ENCODE peak calls at places on chromosomes 5 and 9, in nine cellular contexts. T is activated T-cell treated with anti-CD3 and anti-CD28 coated beads, Interleukin-2, amount 50 U/mL, for 72 hours; X is heart left ventricle; G is central memory CD4-positive, alpha-beta T cell; K is A549; E is stromal cell of bone marrow; W is activated gamma-delta T cell treated with Interleukin-2 at 50 U/mL for 16 hours; S is HCT116; F is GM03348. B is an unnamed sample.

GRCh38 chr9:106872641-106873040 is 9.7 kb downstream of the ZNF462 start:
- DNase-seq in T (no peak), X (no peak), G (no peak), K (no peak), E (no peak), W (no peak), S (no peak), F (no peak), B (no peak)

GRCh38 chr5:497871-498509 is 26.3 kb downstream of the SLC9A3 start:
- DNase-seq in T (no peak), X (no peak), G (no peak), K (no peak), E (no peak), W (no peak), S (no peak), F (no peak), B (no peak)

GRCh38 chr9:93898026-93898425 is 57.1 kb downstream of the BARX1 start:
- DNase-seq in T (no peak), X (no peak), G (no peak), K (no peak), E (no peak), W (no peak), S (no peak), F (peak; percentile 2), B (no peak)

GRCh38 chr9:117088140-117088539 is 326.7 kb downstream of the ASTN2 start:
- DNase-seq in T (no peak), X (no peak), G (no peak), K (no peak), E (no peak), W (no peak), S (no peak), F (no peak), B (no peak)

GRCh38 chr9:130770679-130771442 is 64.2 kb upstream of the ABL1 start:
- DNase-seq in T (peak; percentile 18), X (no peak), G (peak; percentile 15), K (peak; percentile 71), E (peak; percentile 49), W (no peak), S (peak; percentile 43), F (peak; percentile 68), B (no peak)

GRCh38 chr5:54634089-54634488 is 116.5 kb downstream of the SNX18 start:
- DNase-seq in T (no peak), X (no peak), G (no peak), K (no peak), E (no peak), W (no peak), S (no peak), F (no peak), B (no peak)

GRCh38 chr5:86909461-86909881 is 291.7 kb downstream of the COX7C start:
- DNase-seq in T (no peak), X (no peak), G (no peak), K (no peak), E (peak; percentile 34), W (no peak), S (no peak), F (peak; percentile 21), B (no peak)

GRCh38 chr5:180832638-180833068 is 28.4 kb downstream of the ZFP62 start:
- DNase-seq in T (peak; percentile 54), X (no peak), G (peak; percentile 56), K (no peak), E (no peak), W (peak; percentile 19), S (no peak), F (no peak), B (no peak)

GRCh38 chr9:6843742-6844141 is 86.0 kb downstream of the KDM4C start:
- DNase-seq in T (no peak), X (no peak), G (no peak), K (no peak), E (no peak), W (no peak), S (no peak), F (no peak), B (no peak)

GRCh38 chr5:150561571-150562295 is 53.8 kb downstream of the NDST1 start:
- DNase-seq in T (no peak), X (no peak), G (no peak), K (no peak), E (no peak), W (no peak), S (no peak), F (no peak), B (no peak)

GRCh38 chr9:76655970-76656369 is 108.3 kb upstream of the PCA3 start:
- DNase-seq in T (no peak), X (no peak), G (no peak), K (no peak), E (no peak), W (no peak), S (no peak), F (no peak), B (no peak)

GRCh38 chr9:130732131-130732530 is 38.6 kb downstream of the EXOSC2 start:
- DNase-seq in T (no peak), X (no peak), G (no peak), K (no peak), E (no peak), W (no peak), S (no peak), F (no peak), B (no peak)

GRCh38 chr5:123264399-123264798 is 158.8 kb downstream of the CEP120 start:
- DNase-seq in T (no peak), X (no peak), G (no peak), K (no peak), E (no peak), W (no peak), S (no peak), F (no peak), B (no peak)

B was measured in left ventricle myocardium superior.